ENCODE peak calls at places on chromosomes 12 and 14, in five cellular contexts. One of them, this sample, is unnamed. For H3K4me1, the result is how much of the 10 kb centered on the place peaks cover.

GRCh38 chr12:46965137-46965536 is 114.3 kb upstream of the PCED1B start:
- DNase-seq in right lobe of liver: no peak
- DNase-seq in OCI-LY7: no peak
- DNase-seq in left ventricle myocardium inferior: no peak
- DNase-seq in MM.1S: no peak
- DNase-seq in this sample: no peak

GRCh38 chr12:96743606-96744005 is 163.5 kb upstream of the NEDD1 start:
- DNase-seq in right lobe of liver: no peak
- DNase-seq in OCI-LY7: no peak
- DNase-seq in left ventricle myocardium inferior: no peak
- DNase-seq in MM.1S: no peak
- DNase-seq in this sample: no peak

GRCh38 chr14:99572173-99572999 is 31.6 kb downstream of the CCDC85C start:
- DNase-seq in right lobe of liver: peak
- DNase-seq in OCI-LY7: no peak
- DNase-seq in left ventricle myocardium inferior: no peak
- DNase-seq in MM.1S: no peak
- DNase-seq in this sample: no peak

GRCh38 chr14:53881161-53881846 is 75.3 kb downstream of the BMP4 start:
- DNase-seq in right lobe of liver: no peak
- DNase-seq in OCI-LY7: no peak
- DNase-seq in left ventricle myocardium inferior: no peak
- DNase-seq in MM.1S: no peak
- DNase-seq in this sample: no peak

GRCh38 chr12:80692114-80692513 is 15.3 kb upstream of the MYF6 start:
- DNase-seq in right lobe of liver: no peak
- DNase-seq in OCI-LY7: peak
- DNase-seq in left ventricle myocardium inferior: no peak
- DNase-seq in MM.1S: no peak
- DNase-seq in this sample: no peak

GRCh38 chr12:115255962-115256361 is 572.0 kb upstream of the TBX3 start:
- DNase-seq in right lobe of liver: no peak
- DNase-seq in OCI-LY7: no peak
- DNase-seq in left ventricle myocardium inferior: no peak
- DNase-seq in MM.1S: no peak
- DNase-seq in this sample: no peak

GRCh38 chr12:63362166-63362565 is 211.2 kb upstream of the AVPR1A start:
- DNase-seq in right lobe of liver: no peak
- DNase-seq in OCI-LY7: no peak
- DNase-seq in left ventricle myocardium inferior: no peak
- DNase-seq in MM.1S: no peak
- DNase-seq in this sample: no peak

GRCh38 chr12:76259660-76260389 is 88.4 kb downstream of the BBS10 start:
- DNase-seq in right lobe of liver: no peak
- DNase-seq in OCI-LY7: peak
- DNase-seq in left ventricle myocardium inferior: no peak
- DNase-seq in MM.1S: no peak
- DNase-seq in this sample: no peak

GRCh38 chr12:71011261-71011660 is 90.7 kb upstream of the PTPRR start:
- DNase-seq in right lobe of liver: no peak
- DNase-seq in OCI-LY7: no peak
- DNase-seq in left ventricle myocardium inferior: no peak
- DNase-seq in MM.1S: no peak
- DNase-seq in this sample: no peak

GRCh38 chr12:86660488-86661171 is 404.4 kb upstream of the MGAT4C start:
- DNase-seq in right lobe of liver: no peak
- DNase-seq in OCI-LY7: no peak
- DNase-seq in left ventricle myocardium inferior: no peak
- DNase-seq in MM.1S: no peak
- DNase-seq in this sample: no peak

DNA sequence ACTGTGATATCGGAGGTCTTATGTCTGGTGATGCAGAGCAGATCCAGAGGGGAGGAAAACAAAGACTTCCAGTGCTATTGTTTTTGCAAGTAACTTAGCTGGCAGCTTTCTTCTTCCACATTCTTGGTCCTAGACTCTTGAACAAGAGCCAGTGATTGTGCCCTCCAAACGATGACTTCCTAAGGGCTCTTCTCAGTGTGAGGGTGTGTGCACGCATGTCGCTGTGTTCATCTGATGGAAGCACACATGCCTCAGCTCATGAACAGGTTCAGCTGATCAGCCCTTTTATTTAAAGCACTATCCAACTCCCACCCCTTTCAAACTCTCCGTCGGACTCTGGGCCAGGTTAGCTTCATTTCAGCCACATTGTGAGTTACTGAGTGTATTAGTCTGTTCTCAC is 59.5 kb downstream of the SMOC1 start:
- DNase-seq in right lobe of liver: no peak
- DNase-seq in OCI-LY7: no peak
- DNase-seq in left ventricle myocardium inferior: no peak
- DNase-seq in MM.1S: no peak
- DNase-seq in this sample: no peak
- H3K4me1 ChIP-seq in right lobe of liver: half or more
- H3K4me1 ChIP-seq in OCI-LY7: under half
- H3K4me1 ChIP-seq in left ventricle myocardium inferior: under half
- H3K4me1 ChIP-seq in MM.1S: under half
- H3K4me1 ChIP-seq in this sample: under half

GRCh38 chr14:80933282-80933681 is 8.3 kb downstream of the CEP128 start:
- DNase-seq in right lobe of liver: no peak
- DNase-seq in OCI-LY7: no peak
- DNase-seq in left ventricle myocardium inferior: no peak
- DNase-seq in MM.1S: no peak
- DNase-seq in this sample: no peak

GRCh38 chr14:80930836-80931389 is 10.6 kb downstream of the CEP128 start:
- DNase-seq in right lobe of liver: no peak
- DNase-seq in OCI-LY7: peak
- DNase-seq in left ventricle myocardium inferior: no peak
- DNase-seq in MM.1S: peak
- DNase-seq in this sample: peak

GRCh38 chr14:80926706-80927384 is 14.7 kb downstream of the CEP128 start:
- DNase-seq in right lobe of liver: no peak
- DNase-seq in OCI-LY7: no peak
- DNase-seq in left ventricle myocardium inferior: no peak
- DNase-seq in MM.1S: no peak
- DNase-seq in this sample: no peak

GRCh38 chr14:80927385-80927989 is 14.1 kb downstream of the CEP128 start:
- DNase-seq in right lobe of liver: no peak
- DNase-seq in OCI-LY7: no peak
- DNase-seq in left ventricle myocardium inferior: no peak
- DNase-seq in MM.1S: no peak
- DNase-seq in this sample: no peak

DNA sequence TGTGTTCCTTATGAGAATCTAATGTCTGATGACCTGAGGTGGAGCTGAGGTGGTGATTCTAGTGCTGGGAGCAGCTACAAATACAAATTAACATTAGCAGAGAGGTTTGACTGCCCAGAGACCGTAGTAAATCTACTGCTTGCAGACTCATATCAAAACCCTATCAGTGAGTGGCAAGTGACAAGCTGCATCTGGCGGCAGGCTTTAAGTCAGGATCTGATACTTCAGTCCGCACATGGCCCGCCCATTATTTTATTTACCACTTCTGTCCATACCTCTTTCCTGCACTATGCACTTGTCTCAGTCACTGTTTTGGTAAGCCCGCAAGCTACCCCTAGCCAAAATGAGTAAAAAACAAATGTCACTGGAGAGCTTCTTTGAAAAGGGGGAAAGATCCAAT is 11.4 kb downstream of the CEP128 start:
- DNase-seq in right lobe of liver: no peak
- DNase-seq in OCI-LY7: peak
- DNase-seq in left ventricle myocardium inferior: no peak
- DNase-seq in MM.1S: no peak
- DNase-seq in this sample: no peak
- H3K4me1 ChIP-seq in right lobe of liver: under half
- H3K4me1 ChIP-seq in OCI-LY7: half or more
- H3K4me1 ChIP-seq in left ventricle myocardium inferior: under half
- H3K4me1 ChIP-seq in MM.1S: under half
- H3K4me1 ChIP-seq in this sample: under half

DNA sequence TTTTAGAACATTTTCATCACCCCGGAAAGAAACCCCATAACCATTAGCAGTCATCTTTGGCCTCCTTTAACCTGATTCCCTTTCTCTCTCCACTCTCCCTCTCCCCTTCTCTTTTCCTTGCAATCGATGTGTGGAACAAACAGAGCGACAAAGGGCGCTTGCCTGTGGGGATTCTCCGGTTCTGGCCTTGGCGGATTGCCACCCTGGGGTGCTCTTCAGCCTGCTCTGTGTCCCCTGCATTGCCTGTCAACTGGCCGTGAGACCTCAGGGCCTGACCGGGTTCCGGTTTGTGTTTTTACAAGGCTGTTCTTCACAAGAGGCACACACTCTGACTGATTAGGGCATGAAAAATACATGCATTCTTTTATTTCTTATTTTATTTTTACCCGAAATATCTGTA is 27.8 kb downstream of the LRTM2 start:
- DNase-seq in right lobe of liver: no peak
- DNase-seq in OCI-LY7: no peak
- DNase-seq in left ventricle myocardium inferior: no peak
- DNase-seq in MM.1S: no peak
- DNase-seq in this sample: no peak
- H3K4me1 ChIP-seq in right lobe of liver: under half
- H3K4me1 ChIP-seq in OCI-LY7: under half
- H3K4me1 ChIP-seq in left ventricle myocardium inferior: under half
- H3K4me1 ChIP-seq in MM.1S: under half
- H3K4me1 ChIP-seq in this sample: under half

GRCh38 chr14:52315355-52315718 is 1.2 kb downstream of the PTGER2 start:
- DNase-seq in right lobe of liver: no peak
- DNase-seq in OCI-LY7: no peak
- DNase-seq in left ventricle myocardium inferior: no peak
- DNase-seq in MM.1S: no peak
- DNase-seq in this sample: peak

GRCh38 chr14:52314521-52315354 is 626 bp downstream of the PTGER2 start:
- DNase-seq in right lobe of liver: peak
- DNase-seq in OCI-LY7: no peak
- DNase-seq in left ventricle myocardium inferior: peak
- DNase-seq in MM.1S: no peak
- DNase-seq in this sample: peak

GRCh38 chr14:52313493-52313881 is 625 bp upstream of the PTGER2 start:
- DNase-seq in right lobe of liver: no peak
- DNase-seq in OCI-LY7: no peak
- DNase-seq in left ventricle myocardium inferior: no peak
- DNase-seq in MM.1S: no peak
- DNase-seq in this sample: no peak

GRCh38 chr14:52312872-52313492 is 1.1 kb upstream of the PTGER2 start:
- DNase-seq in right lobe of liver: no peak
- DNase-seq in OCI-LY7: no peak
- DNase-seq in left ventricle myocardium inferior: no peak
- DNase-seq in MM.1S: no peak
- DNase-seq in this sample: no peak

DNA sequence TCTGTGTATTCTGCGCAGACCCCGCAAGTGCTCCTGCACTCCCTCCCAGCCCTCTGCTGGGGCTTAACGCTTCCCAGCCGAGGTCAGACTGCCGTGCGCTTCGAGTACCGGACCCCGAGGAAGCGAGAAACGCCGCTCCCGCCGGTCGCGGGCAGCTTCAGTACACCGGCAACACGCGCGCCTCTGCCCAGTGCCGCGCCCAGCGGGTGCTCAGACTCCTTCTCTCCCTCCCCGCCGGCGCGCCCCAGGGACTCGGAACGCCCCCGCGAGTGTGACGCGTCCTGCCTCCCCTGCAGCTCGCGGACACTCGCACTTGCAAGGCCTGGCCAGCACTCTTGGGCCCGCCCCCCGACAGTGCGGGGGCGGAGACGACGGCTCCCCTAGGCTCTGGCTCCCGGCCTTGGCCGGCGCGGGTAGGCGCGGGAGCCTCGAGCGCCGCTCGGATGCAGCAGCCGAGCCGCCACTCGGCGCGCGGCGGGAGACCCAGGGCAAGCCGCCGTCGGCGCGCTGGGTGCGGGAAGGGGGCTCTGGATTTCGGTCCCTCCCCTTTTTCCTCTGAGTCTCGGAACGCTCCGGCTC is at the start of gene PTGER2:
- DNase-seq in right lobe of liver: peak
- DNase-seq in OCI-LY7: no peak
- DNase-seq in left ventricle myocardium inferior: peak
- DNase-seq in MM.1S: peak
- DNase-seq in this sample: peak
- H3K4me1 ChIP-seq in right lobe of liver: under half
- H3K4me1 ChIP-seq in OCI-LY7: under half
- H3K4me1 ChIP-seq in left ventricle myocardium inferior: under half
- H3K4me1 ChIP-seq in MM.1S: under half
- H3K4me1 ChIP-seq in this sample: under half

GRCh38 chr12:111425655-111426054 is 19.9 kb downstream of the SH2B3 start:
- DNase-seq in right lobe of liver: peak
- DNase-seq in OCI-LY7: no peak
- DNase-seq in left ventricle myocardium inferior: no peak
- DNase-seq in MM.1S: no peak
- DNase-seq in this sample: no peak
- H3K4me1 ChIP-seq in right lobe of liver: under half
- H3K4me1 ChIP-seq in OCI-LY7: under half
- H3K4me1 ChIP-seq in left ventricle myocardium inferior: half or more
- H3K4me1 ChIP-seq in MM.1S: under half
- H3K4me1 ChIP-seq in this sample: half or more

GRCh38 chr14:104157303-104157928 is 19.0 kb downstream of the KIF26A start:
- DNase-seq in right lobe of liver: no peak
- DNase-seq in OCI-LY7: no peak
- DNase-seq in left ventricle myocardium inferior: no peak
- DNase-seq in MM.1S: no peak
- DNase-seq in this sample: no peak

GRCh38 chr14:104158827-104159798 is 20.7 kb downstream of the KIF26A start:
- DNase-seq in right lobe of liver: peak
- DNase-seq in OCI-LY7: no peak
- DNase-seq in left ventricle myocardium inferior: peak
- DNase-seq in MM.1S: no peak
- DNase-seq in this sample: no peak

GRCh38 chr14:104155513-104155912 is 17.1 kb downstream of the KIF26A start:
- DNase-seq in right lobe of liver: no peak
- DNase-seq in OCI-LY7: no peak
- DNase-seq in left ventricle myocardium inferior: peak
- DNase-seq in MM.1S: no peak
- DNase-seq in this sample: no peak

GRCh38 chr14:104154246-104154645 is 15.9 kb downstream of the KIF26A start:
- DNase-seq in right lobe of liver: no peak
- DNase-seq in OCI-LY7: no peak
- DNase-seq in left ventricle myocardium inferior: no peak
- DNase-seq in MM.1S: no peak
- DNase-seq in this sample: no peak

GRCh38 chr14:104156142-104156541 is 17.8 kb downstream of the KIF26A start:
- DNase-seq in right lobe of liver: no peak
- DNase-seq in OCI-LY7: no peak
- DNase-seq in left ventricle myocardium inferior: no peak
- DNase-seq in MM.1S: no peak
- DNase-seq in this sample: no peak
- H3K4me1 ChIP-seq in right lobe of liver: under half
- H3K4me1 ChIP-seq in OCI-LY7: under half
- H3K4me1 ChIP-seq in left ventricle myocardium inferior: under half
- H3K4me1 ChIP-seq in MM.1S: under half
- H3K4me1 ChIP-seq in this sample: under half

DNA sequence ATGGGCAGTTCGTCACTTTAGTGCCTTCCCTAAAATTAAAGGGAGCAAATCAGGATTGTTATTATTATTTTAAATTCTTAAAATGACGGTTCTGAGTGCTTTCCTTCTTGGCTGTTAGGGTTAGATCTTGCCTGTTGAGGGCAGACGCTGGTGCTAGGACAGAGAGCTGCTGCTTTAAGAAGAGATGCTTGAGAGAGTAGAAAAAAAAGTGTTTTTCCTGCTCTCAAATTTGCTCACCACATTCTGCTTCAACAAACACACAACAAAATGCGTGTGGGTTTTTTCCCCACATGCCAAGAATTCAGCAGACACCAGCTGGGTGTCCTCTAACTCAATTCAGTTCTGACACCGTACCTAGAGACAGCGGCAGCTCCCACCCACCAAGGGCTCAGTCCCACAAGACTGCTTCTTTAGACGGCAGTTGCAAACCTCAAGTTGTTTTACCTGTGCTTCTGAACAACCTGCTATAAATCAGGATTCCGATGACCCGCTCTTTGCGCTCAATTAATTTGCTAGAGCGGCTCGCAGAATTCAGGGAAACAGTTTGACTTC is 75.8 kb upstream of the RIN3 start:
- DNase-seq in right lobe of liver: no peak
- DNase-seq in OCI-LY7: no peak
- DNase-seq in left ventricle myocardium inferior: no peak
- DNase-seq in MM.1S: no peak
- DNase-seq in this sample: no peak
- H3K4me1 ChIP-seq in right lobe of liver: under half
- H3K4me1 ChIP-seq in OCI-LY7: under half
- H3K4me1 ChIP-seq in left ventricle myocardium inferior: under half
- H3K4me1 ChIP-seq in MM.1S: under half
- H3K4me1 ChIP-seq in this sample: under half